ENCODE peak calls at places on chromosomes 7 and 10, in four cellular contexts. X, H, J and T are unnamed samples.
A peak's percentile ranks its signal among the peaks of the same experiment; 100 is the strongest.

GRCh38 chr7:88599528-88599927 is 160.0 kb upstream of the ZNF804B start:
- ATAC-seq in H (no peak), X (no peak), J (no peak), T (no peak)

GRCh38 chr7:44240376-44240775 is 39.6 kb downstream of the YKT6 start:
- ATAC-seq in H (no peak), X (no peak), J (no peak), T (no peak)

GRCh38 chr7:6576024-6576866 is 1.0 kb upstream of the ZDHHC4 start:
- ATAC-seq in H (no peak), X (no peak), J (no peak), T (no peak)

GRCh38 chr7:36198854-36199266 is 45.8 kb downstream of the EEPD1 start:
- ATAC-seq in X (peak; percentile 60), H (no peak), J (no peak), T (no peak)

GRCh38 chr7:119232091-119232490 is 1007.6 kb downstream of the ANKRD7 start:
- ATAC-seq in H (no peak), J (no peak), X (no peak), T (no peak)

GRCh38 chr10:124686707-124687376 is 57.3 kb downstream of the FAM53B start:
- ATAC-seq in J (peak; percentile 18), H (peak; percentile 39), X (no peak), T (no peak)

GRCh38 chr7:112160130-112160770 is 45.9 kb downstream of the DOCK4 start:
- ATAC-seq in H (no peak), J (no peak), X (no peak), T (no peak)

GRCh38 chr7:100476108-100476780 is 2.8 kb downstream of the TSC22D4 start:
- ATAC-seq in H (peak; percentile 23), J (no peak), X (no peak), T (no peak)

GRCh38 chr7:155338632-155339320 is 41.1 kb downstream of the INSIG1 start:
- ATAC-seq in H (no peak), X (peak; percentile 87), J (no peak), T (no peak)

GRCh38 chr7:74379938-74380337 is 73.8 kb upstream of the GTF2IRD1 start:
- ATAC-seq in J (no peak), X (no peak), H (peak; percentile 94), T (no peak)

GRCh38 chr7:121599887-121600286 is 203.8 kb upstream of the FAM3C start:
- ATAC-seq in X (no peak), J (no peak), H (no peak), T (no peak)

GRCh38 chr7:144588535-144588934 is 185.0 kb upstream of the NOBOX start:
- ATAC-seq in H (peak; percentile 45), X (no peak), J (no peak), T (no peak)

GRCh38 chr7:3866279-3866678 is 565.2 kb downstream of the SDK1 start:
- ATAC-seq in J (no peak), X (no peak), H (peak; percentile 34), T (no peak)

GRCh38 chr10:28202941-28203352 is 99.9 kb downstream of the MPP7 start:
- ATAC-seq in J (no peak), H (peak; percentile 97), X (no peak), T (no peak)

GRCh38 chr7:118129037-118129436 is 54.9 kb upstream of the LSM8 start:
- ATAC-seq in X (no peak), H (no peak), J (peak; percentile 47), T (no peak)

GRCh38 chr10:62805139-62806092 is 896 bp downstream of the ADO start:
- ATAC-seq in X (peak; percentile 26), J (no peak), H (peak; percentile 21), T (peak; percentile 27)

GRCh38 chr7:127769696-127770400 is 117.9 kb downstream of the SND1 start:
- ATAC-seq in H (no peak), X (no peak), J (no peak), T (no peak)

GRCh38 chr7:20350518-20350951 is 19.8 kb downstream of the ITGB8 start:
- ATAC-seq in X (no peak), H (peak; percentile 70), J (no peak), T (no peak)

GRCh38 chr7:156113733-156114132 is 301.5 kb upstream of the SHH start:
- ATAC-seq in X (no peak), H (no peak), J (no peak), T (no peak)

GRCh38 chr7:93375603-93376002 is 143.4 kb downstream of the VPS50 start:
- ATAC-seq in H (no peak), J (no peak), X (no peak), T (no peak)

GRCh38 chr10:12741255-12741915 is 260.1 kb downstream of the CCDC3 start:
- ATAC-seq in X (no peak), H (peak; percentile 94), J (no peak), T (no peak)

GRCh38 chr10:49309691-49310371 is 10.9 kb downstream of the C10orf71 start:
- ATAC-seq in J (peak; percentile 69), X (peak; percentile 92), H (no peak), T (peak; percentile 24)

GRCh38 chr10:61635946-61636345 is 26.8 kb upstream of the CABCOCO1 start:
- ATAC-seq in X (no peak), J (no peak), H (no peak), T (peak; percentile 35)

GRCh38 chr7:17305387-17306171 is 7.1 kb downstream of the AHR start:
- ATAC-seq in H (no peak), X (no peak), J (no peak), T (peak; percentile 10)

GRCh38 chr7:43784030-43785001 is 25.8 kb downstream of the BLVRA start:
- ATAC-seq in J (no peak), H (no peak), X (no peak), T (no peak)

GRCh38 chr7:81367335-81367801 is 402.5 kb downstream of the HGF start:
- ATAC-seq in X (no peak), J (no peak), H (peak; percentile 81), T (no peak)

GRCh38 chr7:154832557-154833138 is 170.3 kb downstream of the PAXIP1 start:
- ATAC-seq in X (no peak), H (no peak), J (no peak), T (no peak)

GRCh38 chr10:6445671-6446278 is 134.3 kb downstream of the PRKCQ start:
- ATAC-seq in J (no peak), X (no peak), H (peak; percentile 31), T (peak; percentile 29)

GRCh38 chr7:95240910-95241309 is 83.4 kb downstream of the PON1 start:
- ATAC-seq in X (no peak), H (no peak), J (no peak), T (no peak)

GRCh38 chr10:110946496-110946895 is 27.1 kb downstream of the SHOC2 start:
- ATAC-seq in J (no peak), H (no peak), X (no peak), T (no peak)

GRCh38 chr10:114024876-114025609 is 18.6 kb upstream of the ADRB1 start:
- ATAC-seq in H (no peak), J (peak; percentile 80), X (peak; percentile 84), T (peak; percentile 63)

GRCh38 chr10:58341947-58342346 is 7.1 kb downstream of the UBE2D1 start:
- ATAC-seq in X (no peak), J (no peak), H (no peak), T (no peak)

GRCh38 chr7:158973440-158973839 is 117.1 kb downstream of the DYNC2I1 start:
- ATAC-seq in X (peak; percentile 41), H (peak; percentile 62), J (peak; percentile 28), T (peak; percentile 20)